ENCODE peak calls at places on chromosome 12, in five cellular contexts. One of them, this sample, is unnamed.

GRCh38 chr12:105462841-105463240 is 132.3 kb downstream of the C12orf75 start:
- DNase-seq in SK-N-SH: no peak
- DNase-seq in neural crest cell: no peak
- DNase-seq in WTC11: no peak
- DNase-seq in colonic mucosa: no peak
- DNase-seq in this sample: no peak

GRCh38 chr12:92075425-92075891 is 70.2 kb downstream of the BTG1 start:
- DNase-seq in SK-N-SH: no peak
- DNase-seq in neural crest cell: no peak
- DNase-seq in WTC11: no peak
- DNase-seq in colonic mucosa: no peak
- DNase-seq in this sample: no peak

GRCh38 chr12:60197589-60197988 is 601.8 kb downstream of the SLC16A7 start:
- DNase-seq in SK-N-SH: no peak
- DNase-seq in neural crest cell: no peak
- DNase-seq in WTC11: no peak
- DNase-seq in colonic mucosa: no peak
- DNase-seq in this sample: no peak

GRCh38 chr12:26176725-26177124 is 18.6 kb upstream of the SSPN start:
- DNase-seq in SK-N-SH: no peak
- DNase-seq in neural crest cell: no peak
- DNase-seq in WTC11: no peak
- DNase-seq in colonic mucosa: no peak
- DNase-seq in this sample: no peak

GRCh38 chr12:25433581-25434325 is 119.3 kb downstream of the LMNTD1 start:
- DNase-seq in SK-N-SH: no peak
- DNase-seq in neural crest cell: no peak
- DNase-seq in WTC11: no peak
- DNase-seq in colonic mucosa: no peak
- DNase-seq in this sample: no peak

GRCh38 chr12:23099104-23099503 is 474.1 kb downstream of the ETNK1 start:
- DNase-seq in SK-N-SH: no peak
- DNase-seq in neural crest cell: no peak
- DNase-seq in WTC11: no peak
- DNase-seq in colonic mucosa: no peak
- DNase-seq in this sample: no peak

GRCh38 chr12:30694412-30694955 is 1.2 kb downstream of the IPO8 start:
- DNase-seq in SK-N-SH: no peak
- DNase-seq in neural crest cell: no peak
- DNase-seq in WTC11: no peak
- DNase-seq in colonic mucosa: no peak
- DNase-seq in this sample: no peak

GRCh38 chr12:111868676-111869588 is 26.9 kb downstream of the MAPKAPK5 start:
- DNase-seq in SK-N-SH: no peak
- DNase-seq in neural crest cell: no peak
- DNase-seq in WTC11: peak
- DNase-seq in colonic mucosa: no peak
- DNase-seq in this sample: no peak

GRCh38 chr12:89162704-89163261 is 189.5 kb downstream of the DUSP6 start:
- DNase-seq in SK-N-SH: no peak
- DNase-seq in neural crest cell: no peak
- DNase-seq in WTC11: no peak
- DNase-seq in colonic mucosa: peak
- DNase-seq in this sample: no peak

GRCh38 chr12:24596768-24597388 is 352.0 kb downstream of the BCAT1 start:
- DNase-seq in SK-N-SH: peak
- DNase-seq in neural crest cell: no peak
- DNase-seq in WTC11: no peak
- DNase-seq in colonic mucosa: no peak
- DNase-seq in this sample: no peak

GRCh38 chr12:64120568-64120967 is 101.5 kb downstream of the KICS2 start:
- DNase-seq in SK-N-SH: no peak
- DNase-seq in neural crest cell: no peak
- DNase-seq in WTC11: no peak
- DNase-seq in colonic mucosa: no peak
- DNase-seq in this sample: no peak

GRCh38 chr12:53170876-53171724 is 9.4 kb upstream of the ZNF740 start:
- DNase-seq in SK-N-SH: no peak
- DNase-seq in neural crest cell: no peak
- DNase-seq in WTC11: no peak
- DNase-seq in colonic mucosa: no peak
- DNase-seq in this sample: no peak

GRCh38 chr12:102484017-102484731 is 3.8 kb upstream of the IGF1 start:
- DNase-seq in SK-N-SH: peak
- DNase-seq in neural crest cell: peak
- DNase-seq in WTC11: peak
- DNase-seq in colonic mucosa: peak
- DNase-seq in this sample: peak

GRCh38 chr12:107610030-107610859 is 75.4 kb upstream of the PWP1 start:
- DNase-seq in SK-N-SH: peak
- DNase-seq in neural crest cell: peak
- DNase-seq in WTC11: peak
- DNase-seq in colonic mucosa: no peak
- DNase-seq in this sample: peak

GRCh38 chr12:132946507-132946820 is 9.6 kb downstream of the ZNF605 start:
- DNase-seq in SK-N-SH: no peak
- DNase-seq in neural crest cell: no peak
- DNase-seq in WTC11: no peak
- DNase-seq in colonic mucosa: no peak
- DNase-seq in this sample: no peak

GRCh38 chr12:97567619-97568110 is 105.1 kb downstream of the RMST start:
- DNase-seq in SK-N-SH: no peak
- DNase-seq in neural crest cell: no peak
- DNase-seq in WTC11: no peak
- DNase-seq in colonic mucosa: no peak
- DNase-seq in this sample: no peak

GRCh38 chr12:1611775-1612174 is 17.3 kb upstream of the WNT5B start:
- DNase-seq in SK-N-SH: no peak
- DNase-seq in neural crest cell: no peak
- DNase-seq in WTC11: no peak
- DNase-seq in colonic mucosa: no peak
- DNase-seq in this sample: no peak

GRCh38 chr12:112716099-112717093 is 75.2 kb upstream of the RPH3A start:
- DNase-seq in SK-N-SH: peak
- DNase-seq in neural crest cell: peak
- DNase-seq in WTC11: peak
- DNase-seq in colonic mucosa: no peak
- DNase-seq in this sample: peak

GRCh38 chr12:46360908-46361666 is 11.5 kb downstream of the SLC38A2 start:
- DNase-seq in SK-N-SH: no peak
- DNase-seq in neural crest cell: no peak
- DNase-seq in WTC11: no peak
- DNase-seq in colonic mucosa: no peak
- DNase-seq in this sample: no peak
- TF ChIP-seq CTCF in SK-N-SH: no peak
- TF ChIP-seq CTCF in neural crest cell: no peak
- TF ChIP-seq CTCF in WTC11: no peak
- TF ChIP-seq CTCF in colonic mucosa: no peak
- TF ChIP-seq CTCF in this sample: no peak

GRCh38 chr12:90964616-90965015 is 9.6 kb upstream of the CCER1 start:
- DNase-seq in SK-N-SH: no peak
- DNase-seq in neural crest cell: no peak
- DNase-seq in WTC11: no peak
- DNase-seq in colonic mucosa: no peak
- DNase-seq in this sample: no peak
- TF ChIP-seq CTCF in SK-N-SH: no peak
- TF ChIP-seq CTCF in neural crest cell: no peak
- TF ChIP-seq CTCF in WTC11: no peak
- TF ChIP-seq CTCF in colonic mucosa: no peak
- TF ChIP-seq CTCF in this sample: no peak

GRCh38 chr12:57489157-57489641 is 1.3 kb downstream of the MARS1 start:
- DNase-seq in SK-N-SH: no peak
- DNase-seq in neural crest cell: no peak
- DNase-seq in WTC11: no peak
- DNase-seq in colonic mucosa: no peak
- DNase-seq in this sample: no peak

GRCh38 chr12:57487055-57487596 is 742 bp upstream of the MARS1 start:
- DNase-seq in SK-N-SH: no peak
- DNase-seq in neural crest cell: no peak
- DNase-seq in WTC11: no peak
- DNase-seq in colonic mucosa: no peak
- DNase-seq in this sample: no peak

GRCh38 chr12:57485695-57486094 is 2.2 kb upstream of the MARS1 start:
- DNase-seq in SK-N-SH: no peak
- DNase-seq in neural crest cell: no peak
- DNase-seq in WTC11: no peak
- DNase-seq in colonic mucosa: no peak
- DNase-seq in this sample: no peak

GRCh38 chr12:57488397-57489156 is 709 bp downstream of the MARS1 start:
- DNase-seq in SK-N-SH: peak
- DNase-seq in neural crest cell: no peak
- DNase-seq in WTC11: no peak
- DNase-seq in colonic mucosa: no peak
- DNase-seq in this sample: peak

GRCh38 chr12:57487597-57488396 is at the start of gene MARS1:
- DNase-seq in SK-N-SH: peak
- DNase-seq in neural crest cell: peak
- DNase-seq in WTC11: peak
- DNase-seq in colonic mucosa: peak
- DNase-seq in this sample: peak
- TF ChIP-seq CTCF in SK-N-SH: peak
- TF ChIP-seq CTCF in neural crest cell: no peak
- TF ChIP-seq CTCF in WTC11: no peak
- TF ChIP-seq CTCF in colonic mucosa: no peak
- TF ChIP-seq CTCF in this sample: peak

GRCh38 chr12:20370001-20370381 is 1.7 kb downstream of the PDE3A start:
- DNase-seq in SK-N-SH: peak
- DNase-seq in neural crest cell: peak
- DNase-seq in WTC11: peak
- DNase-seq in colonic mucosa: peak
- DNase-seq in this sample: no peak

GRCh38 chr12:20369164-20370000 is 1.0 kb downstream of the PDE3A start:
- DNase-seq in SK-N-SH: peak
- DNase-seq in neural crest cell: peak
- DNase-seq in WTC11: peak
- DNase-seq in colonic mucosa: peak
- DNase-seq in this sample: peak

GRCh38 chr12:20368653-20369163 is 371 bp downstream of the PDE3A start:
- DNase-seq in SK-N-SH: peak
- DNase-seq in neural crest cell: peak
- DNase-seq in WTC11: peak
- DNase-seq in colonic mucosa: peak
- DNase-seq in this sample: peak

GRCh38 chr12:20366776-20367409 is 1.4 kb upstream of the PDE3A start:
- DNase-seq in SK-N-SH: peak
- DNase-seq in neural crest cell: no peak
- DNase-seq in WTC11: no peak
- DNase-seq in colonic mucosa: no peak
- DNase-seq in this sample: no peak

DNA sequence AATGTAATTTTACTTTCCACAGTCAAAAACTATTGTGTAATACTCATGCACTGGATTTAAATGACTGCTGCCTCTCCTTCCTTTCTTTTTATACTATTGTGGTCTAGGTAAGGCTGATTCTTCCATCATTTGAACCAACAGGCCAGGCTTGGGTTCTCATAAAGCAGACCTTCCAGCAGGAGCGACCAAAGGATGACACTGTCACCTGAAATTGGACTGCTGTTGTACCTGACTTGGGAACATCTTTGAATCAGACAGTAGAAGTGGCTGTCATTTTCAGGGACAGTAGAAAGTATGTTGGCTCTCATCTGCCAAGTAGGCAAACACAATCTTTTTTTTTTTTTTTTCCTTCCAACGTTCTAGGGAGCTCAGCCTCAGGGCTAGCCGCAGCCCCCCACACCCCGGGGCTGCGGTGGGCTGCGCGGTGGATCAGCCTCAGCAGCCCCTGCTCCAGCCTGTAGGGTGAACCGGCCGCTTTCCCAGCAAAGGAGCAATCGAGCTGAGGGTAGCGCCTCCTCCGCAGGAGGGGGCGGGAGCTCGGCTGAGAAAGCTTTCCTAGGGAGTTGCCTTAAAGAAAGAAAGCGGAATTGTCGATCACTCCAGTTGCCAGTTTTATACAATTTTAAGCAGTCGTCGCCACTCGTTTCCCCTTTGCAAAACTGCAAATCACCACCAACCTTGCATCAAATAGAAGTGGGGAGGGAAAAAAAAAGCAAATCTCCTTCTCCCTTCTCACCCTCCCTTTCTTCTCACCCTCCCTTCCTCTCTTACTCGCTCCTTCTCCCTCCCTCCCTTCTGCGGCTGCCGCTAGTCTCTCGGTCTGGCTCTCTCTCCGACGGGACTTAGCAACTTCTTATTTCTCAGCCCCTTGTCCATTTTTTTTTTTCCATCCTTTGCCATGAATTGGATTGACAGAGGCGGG is at the start of gene PDE3A:
- DNase-seq in SK-N-SH: peak
- DNase-seq in neural crest cell: peak
- DNase-seq in WTC11: peak
- DNase-seq in colonic mucosa: peak
- DNase-seq in this sample: peak
- TF ChIP-seq CTCF in SK-N-SH: peak
- TF ChIP-seq CTCF in neural crest cell: peak
- TF ChIP-seq CTCF in WTC11: no peak
- TF ChIP-seq CTCF in colonic mucosa: no peak
- TF ChIP-seq CTCF in this sample: peak

DNA sequence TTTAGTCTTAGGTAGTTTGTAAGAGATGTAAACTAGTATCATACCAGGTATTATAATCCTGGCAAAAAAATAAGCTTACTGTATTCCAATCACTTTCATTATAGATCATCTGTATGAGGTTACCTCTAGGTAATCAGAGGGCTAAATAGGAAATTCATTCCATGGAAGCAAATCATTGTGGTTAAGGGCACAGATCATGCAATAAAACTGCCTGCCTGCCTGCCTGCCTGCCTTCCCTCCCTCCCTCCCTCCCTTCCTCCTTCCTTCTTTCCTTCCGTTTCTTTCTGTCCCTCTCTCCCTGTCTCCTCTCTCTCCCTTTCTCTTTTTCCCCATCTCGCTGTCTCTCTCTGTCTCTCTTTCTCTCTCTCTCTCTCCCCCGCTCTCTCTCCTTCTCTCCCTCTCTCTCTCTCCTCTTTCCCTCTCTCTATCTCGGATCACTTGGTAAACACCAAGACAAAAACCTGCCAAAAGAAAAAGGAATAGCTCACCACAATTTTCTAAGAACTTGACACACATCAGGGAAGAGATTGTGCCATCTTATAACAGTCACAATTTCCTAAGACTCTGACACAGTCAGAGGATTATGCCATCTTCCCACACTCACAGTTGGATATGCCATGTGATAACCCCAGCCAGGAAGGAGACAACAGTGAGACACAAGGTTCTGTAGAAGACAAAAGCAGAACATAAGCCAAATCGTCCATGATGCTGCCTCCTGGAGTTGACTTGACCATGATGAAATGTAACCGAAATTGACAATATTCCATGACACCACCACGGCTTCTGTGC is 3.0 kb upstream of the CLEC9A start:
- DNase-seq in SK-N-SH: no peak
- DNase-seq in neural crest cell: no peak
- DNase-seq in WTC11: no peak
- DNase-seq in colonic mucosa: no peak
- DNase-seq in this sample: no peak
- TF ChIP-seq CTCF in SK-N-SH: no peak
- TF ChIP-seq CTCF in neural crest cell: no peak
- TF ChIP-seq CTCF in WTC11: no peak
- TF ChIP-seq CTCF in colonic mucosa: no peak
- TF ChIP-seq CTCF in this sample: no peak

GRCh38 chr12:81123611-81124010 is 45.7 kb downstream of the ACSS3 start:
- DNase-seq in SK-N-SH: no peak
- DNase-seq in neural crest cell: no peak
- DNase-seq in WTC11: no peak
- DNase-seq in colonic mucosa: no peak
- DNase-seq in this sample: no peak

GRCh38 chr12:81125691-81126090 is 47.8 kb downstream of the ACSS3 start:
- DNase-seq in SK-N-SH: no peak
- DNase-seq in neural crest cell: no peak
- DNase-seq in WTC11: no peak
- DNase-seq in colonic mucosa: no peak
- DNase-seq in this sample: no peak

GRCh38 chr12:81128930-81129554 is 51.2 kb downstream of the ACSS3 start:
- DNase-seq in SK-N-SH: peak
- DNase-seq in neural crest cell: peak
- DNase-seq in WTC11: peak
- DNase-seq in colonic mucosa: peak
- DNase-seq in this sample: peak
- TF ChIP-seq CTCF in SK-N-SH: peak
- TF ChIP-seq CTCF in neural crest cell: peak
- TF ChIP-seq CTCF in WTC11: peak
- TF ChIP-seq CTCF in colonic mucosa: peak
- TF ChIP-seq CTCF in this sample: peak

This sample was measured in glutamatergic neuron.